ENCODE peak calls at places on chromosomes 12 and 14, in ten cellular contexts. One of them, this sample, is unnamed.

GRCh38 chr12:98559666-98560065 is 33.8 kb upstream of the SLC25A3 start:
- DNase-seq in HFFc6: no peak
- DNase-seq in HEK293T: no peak
- DNase-seq in NCI-H1436: no peak
- DNase-seq in endodermal cell: no peak
- DNase-seq in activated naive CD8-positive, alpha-beta T cell treated with anti-CD3 and anti-CD28 coated beads for 36 hours: no peak
- DNase-seq in ELR: no peak
- DNase-seq in H1: no peak
- DNase-seq in IMR-90: no peak
- DNase-seq in HuH-7.5: no peak
- DNase-seq in this sample: no peak

GRCh38 chr12:13288937-13289643 is 92.6 kb downstream of the EMP1 start:
- DNase-seq in HFFc6: no peak
- DNase-seq in NCI-H1436: no peak
- DNase-seq in activated naive CD8-positive, alpha-beta T cell treated with anti-CD3 and anti-CD28 coated beads for 36 hours: no peak
- DNase-seq in IMR-90: no peak
- DNase-seq in HuH-7.5: no peak
- DNase-seq in endodermal cell: no peak
- DNase-seq in ELR: no peak
- DNase-seq in H1: no peak
- DNase-seq in HEK293T: no peak
- DNase-seq in this sample: no peak

GRCh38 chr12:96248532-96248931 is 54.4 kb downstream of the ELK3 start:
- DNase-seq in HFFc6: no peak
- DNase-seq in activated naive CD8-positive, alpha-beta T cell treated with anti-CD3 and anti-CD28 coated beads for 36 hours: no peak
- DNase-seq in H1: no peak
- DNase-seq in NCI-H1436: no peak
- DNase-seq in IMR-90: no peak
- DNase-seq in ELR: no peak
- DNase-seq in endodermal cell: peak; percentile 34
- DNase-seq in HuH-7.5: no peak
- DNase-seq in HEK293T: no peak
- DNase-seq in this sample: no peak

GRCh38 chr14:68249534-68250517 is 430.2 kb downstream of the RAD51B start:
- DNase-seq in IMR-90: peak; percentile 74
- DNase-seq in HEK293T: no peak
- DNase-seq in HuH-7.5: no peak
- DNase-seq in ELR: peak; percentile 67
- DNase-seq in endodermal cell: no peak
- DNase-seq in H1: no peak
- DNase-seq in NCI-H1436: no peak
- DNase-seq in HFFc6: peak; percentile 57
- DNase-seq in activated naive CD8-positive, alpha-beta T cell treated with anti-CD3 and anti-CD28 coated beads for 36 hours: no peak
- DNase-seq in this sample: no peak

GRCh38 chr14:50233335-50234250 is 2.2 kb upstream of the SOS2 start:
- DNase-seq in H1: no peak
- DNase-seq in HuH-7.5: no peak
- DNase-seq in activated naive CD8-positive, alpha-beta T cell treated with anti-CD3 and anti-CD28 coated beads for 36 hours: no peak
- DNase-seq in endodermal cell: no peak
- DNase-seq in ELR: peak; percentile 59
- DNase-seq in NCI-H1436: no peak
- DNase-seq in HEK293T: peak; percentile 12
- DNase-seq in HFFc6: no peak
- DNase-seq in IMR-90: no peak
- DNase-seq in this sample: no peak

GRCh38 chr14:104296388-104297312 is 158.3 kb downstream of the KIF26A start:
- DNase-seq in HuH-7.5: no peak
- DNase-seq in endodermal cell: peak; percentile 38
- DNase-seq in HEK293T: no peak
- DNase-seq in H1: no peak
- DNase-seq in ELR: no peak
- DNase-seq in HFFc6: no peak
- DNase-seq in activated naive CD8-positive, alpha-beta T cell treated with anti-CD3 and anti-CD28 coated beads for 36 hours: no peak
- DNase-seq in IMR-90: no peak
- DNase-seq in NCI-H1436: no peak
- DNase-seq in this sample: no peak

GRCh38 chr14:71695603-71696350 is 236.5 kb upstream of the RGS6 start:
- DNase-seq in H1: no peak
- DNase-seq in ELR: no peak
- DNase-seq in HuH-7.5: no peak
- DNase-seq in NCI-H1436: no peak
- DNase-seq in IMR-90: no peak
- DNase-seq in activated naive CD8-positive, alpha-beta T cell treated with anti-CD3 and anti-CD28 coated beads for 36 hours: no peak
- DNase-seq in HFFc6: no peak
- DNase-seq in endodermal cell: no peak
- DNase-seq in HEK293T: no peak
- DNase-seq in this sample: no peak

GRCh38 chr14:68133856-68134255 is 314.3 kb downstream of the RAD51B start:
- DNase-seq in IMR-90: no peak
- DNase-seq in ELR: no peak
- DNase-seq in NCI-H1436: no peak
- DNase-seq in H1: no peak
- DNase-seq in HEK293T: no peak
- DNase-seq in activated naive CD8-positive, alpha-beta T cell treated with anti-CD3 and anti-CD28 coated beads for 36 hours: no peak
- DNase-seq in HFFc6: no peak
- DNase-seq in endodermal cell: no peak
- DNase-seq in HuH-7.5: no peak
- DNase-seq in this sample: peak; percentile 45